ENCODE peak calls at places on chromosomes 7 and 10, in seven cellular contexts. L is lower lobe of right lung, O is hepatocyte, W is small intestine, Y is uterus, F is GM23338, Z is fibroblast of lung. Q is an unnamed sample.

GRCh38 chr7:92485974-92486373 is 8.2 kb upstream of the ERVW-1 start:
- DNase-seq in F (no peak), W (peak), O (no peak), Z (no peak), L (no peak), Y (no peak), Q (no peak)

GRCh38 chr10:47402681-47403301 is 18.7 kb upstream of the ZNF488 start:
- DNase-seq in Z (peak), Y (peak), L (peak), O (peak), W (peak), F (peak), Q (peak)

GRCh38 chr7:112161253-112162160 is 44.7 kb downstream of the DOCK4 start:
- DNase-seq in F (peak), Y (no peak), W (no peak), L (no peak), Z (no peak), O (no peak), Q (no peak)

GRCh38 chr7:107678110-107678753 is 17.6 kb downstream of the SLC26A4 start:
- DNase-seq in L (no peak), O (no peak), Z (no peak), W (no peak), F (no peak), Y (no peak), Q (no peak)

GRCh38 chr10:31678139-31678536 is 250.5 kb downstream of the ARHGAP12 start:
- DNase-seq in W (no peak), Z (no peak), L (no peak), O (no peak), F (no peak), Y (peak), Q (no peak)

GRCh38 chr7:22563621-22564241 is 63.7 kb upstream of the STEAP1B start:
- DNase-seq in L (no peak), W (no peak), Y (no peak), O (no peak), Z (no peak), F (peak), Q (peak)

GRCh38 chr10:35046074-35046473 is 44.1 kb downstream of the CUL2 start:
- DNase-seq in Y (no peak), W (no peak), O (no peak), F (no peak), Z (no peak), L (no peak), Q (no peak)

GRCh38 chr10:649798-650690 is 39.4 kb downstream of the DIP2C start:
- DNase-seq in L (no peak), F (no peak), W (peak), Z (peak), O (peak), Y (peak), Q (peak)

GRCh38 chr10:34941471-34942357 is 126.6 kb upstream of the PARD3 start:
- DNase-seq in Y (no peak), L (no peak), Z (no peak), F (no peak), O (no peak), W (no peak), Q (no peak)

GRCh38 chr7:122528879-122529481 is 169.9 kb downstream of the RNF133 start:
- DNase-seq in Y (no peak), W (peak), O (peak), Z (peak), L (no peak), F (peak), Q (no peak)

GRCh38 chr10:83764681-83765080 is 374.6 kb upstream of the GHITM start:
- DNase-seq in L (no peak), O (peak), W (no peak), F (peak), Z (peak), Y (no peak), Q (no peak)

GRCh38 chr7:144656960-144657359 is 178.9 kb downstream of the TPK1 start:
- DNase-seq in L (no peak), Y (no peak), W (peak), O (no peak), Z (no peak), F (peak), Q (peak)

GRCh38 chr7:118777308-118777707 is 552.8 kb downstream of the ANKRD7 start:
- DNase-seq in Z (no peak), O (no peak), W (no peak), L (no peak), Y (no peak), F (peak), Q (peak)

GRCh38 chr10:88890681-88891371 is 10.8 kb downstream of the STAMBPL1 start:
- DNase-seq in O (no peak), Z (no peak), L (no peak), Y (no peak), W (no peak), F (no peak), Q (no peak)

GRCh38 chr7:151984612-151985011 is 28.4 kb downstream of the GALNTL5 start:
- DNase-seq in F (peak), Z (no peak), W (no peak), Y (no peak), O (no peak), L (no peak), Q (peak)

GRCh38 chr7:142983825-142984224 is 21.7 kb upstream of the KEL start:
- DNase-seq in Z (no peak), L (no peak), F (no peak), W (no peak), O (no peak), Y (no peak), Q (no peak)

GRCh38 chr10:35409094-35409582 is 72.8 kb downstream of the CCNY start:
- DNase-seq in F (no peak), Y (no peak), W (peak), Z (peak), L (no peak), O (no peak), Q (no peak)

GRCh38 chr7:50640256-50640655 is 75.1 kb upstream of the DDC start:
- DNase-seq in O (no peak), Y (no peak), Z (no peak), W (no peak), F (no peak), L (no peak), Q (no peak)

GRCh38 chr10:13458107-13458761 is 70.6 kb downstream of the BEND7 start:
- DNase-seq in O (no peak), F (no peak), L (no peak), W (no peak), Z (no peak), Y (no peak), Q (no peak)

GRCh38 chr10:119898577-119898976 is 6.0 kb downstream of the SEC23IP start:
- DNase-seq in Z (no peak), O (no peak), L (no peak), F (no peak), Y (no peak), W (no peak), Q (peak)

GRCh38 chr10:101818958-101819633 is 852 bp upstream of the OGA start:
- DNase-seq in O (peak), L (no peak), Y (peak), W (peak), F (peak), Z (no peak), Q (no peak)

GRCh38 chr7:12031638-12032037 is 179.5 kb upstream of the TMEM106B start:
- DNase-seq in O (peak), F (peak), Y (no peak), Z (peak), W (no peak), L (no peak), Q (peak)

GRCh38 chr7:70700935-70701425 is 431.0 kb upstream of the GALNT17 start:
- DNase-seq in O (no peak), Y (no peak), W (no peak), L (no peak), F (peak), Z (no peak), Q (peak)

GRCh38 chr10:88841316-88842111 is 10.1 kb downstream of the ANKRD22 start:
- DNase-seq in Z (no peak), F (no peak), O (no peak), L (no peak), Y (no peak), W (no peak), Q (no peak)

GRCh38 chr7:28832669-28833068 is 125.5 kb downstream of the TRIL start:
- DNase-seq in L (no peak), F (no peak), Z (no peak), Y (no peak), O (no peak), W (no peak), Q (no peak)

DNA sequence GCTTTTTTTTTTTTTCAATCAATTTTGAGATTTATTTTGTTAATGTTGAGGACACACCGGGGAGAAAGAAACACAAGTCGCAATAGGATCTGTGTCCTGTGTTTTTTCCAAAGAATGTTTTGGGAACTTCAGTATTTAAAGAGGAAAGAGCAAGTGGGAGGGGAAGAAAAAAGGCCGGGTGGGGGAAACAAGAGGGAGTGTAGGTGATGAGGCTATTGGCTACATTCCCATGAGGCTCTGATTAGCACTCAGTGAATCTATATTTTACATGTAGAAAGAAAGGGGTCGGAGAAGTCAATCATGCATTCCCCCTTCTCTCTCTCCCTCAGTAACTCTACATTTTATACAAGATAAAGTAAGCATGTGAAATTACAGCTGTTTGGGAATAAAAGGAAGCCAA is 4.1 kb downstream of the ZNF680 start:
- DNase-seq in Y (no peak), F (no peak), O (no peak), W (no peak), Z (no peak), L (no peak), Q (no peak)
- H3K27ac ChIP-seq in Y (peak), F (peak), O (no peak), W (no peak), Z (no peak), L (no peak), Q (no peak)

GRCh38 chr7:30260246-30260768 is 24.1 kb upstream of the ZNRF2 start:
- DNase-seq in Y (no peak), Z (no peak), L (no peak), W (no peak), O (no peak), F (no peak), Q (no peak)
- H3K27ac ChIP-seq in Y (no peak), Z (no peak), L (no peak), W (no peak), O (no peak), F (no peak), Q (no peak)

GRCh38 chr7:141217938-141218337 is 144.1 kb downstream of the TMEM178B start:
- DNase-seq in Y (no peak), Z (no peak), W (no peak), F (no peak), L (no peak), O (no peak), Q (no peak)

GRCh38 chr7:141207661-141208060 is 133.8 kb downstream of the TMEM178B start:
- DNase-seq in Z (no peak), L (no peak), Y (no peak), F (no peak), W (no peak), O (no peak), Q (no peak)

GRCh38 chr7:141210862-141211261 is 137.0 kb downstream of the TMEM178B start:
- DNase-seq in Y (no peak), F (peak), Z (no peak), L (no peak), W (no peak), O (no peak), Q (no peak)

GRCh38 chr7:141208539-141208938 is 134.7 kb downstream of the TMEM178B start:
- DNase-seq in W (no peak), Z (no peak), Y (no peak), O (no peak), L (no peak), F (peak), Q (peak)

GRCh38 chr7:141213226-141213625 is 139.4 kb downstream of the TMEM178B start:
- DNase-seq in O (no peak), F (no peak), W (no peak), Y (no peak), L (no peak), Z (no peak), Q (no peak)
- H3K27ac ChIP-seq in O (no peak), F (no peak), W (no peak), Y (no peak), L (no peak), Z (no peak), Q (no peak)

GRCh38 chr10:97204826-97205679 is 19.3 kb upstream of the SLIT1 start:
- DNase-seq in O (no peak), L (no peak), Y (no peak), W (no peak), Z (no peak), F (no peak), Q (no peak)

GRCh38 chr10:97207756-97208346 is 22.1 kb upstream of the SLIT1 start:
- DNase-seq in F (no peak), L (no peak), W (no peak), Y (no peak), O (no peak), Z (no peak), Q (no peak)

GRCh38 chr10:97207131-97207530 is 21.4 kb upstream of the SLIT1 start:
- DNase-seq in O (no peak), Y (no peak), Z (no peak), L (no peak), F (no peak), W (no peak), Q (peak)

GRCh38 chr10:97200616-97201015 is 14.9 kb upstream of the SLIT1 start:
- DNase-seq in O (no peak), F (no peak), Z (no peak), W (no peak), L (no peak), Y (no peak), Q (no peak)

DNA sequence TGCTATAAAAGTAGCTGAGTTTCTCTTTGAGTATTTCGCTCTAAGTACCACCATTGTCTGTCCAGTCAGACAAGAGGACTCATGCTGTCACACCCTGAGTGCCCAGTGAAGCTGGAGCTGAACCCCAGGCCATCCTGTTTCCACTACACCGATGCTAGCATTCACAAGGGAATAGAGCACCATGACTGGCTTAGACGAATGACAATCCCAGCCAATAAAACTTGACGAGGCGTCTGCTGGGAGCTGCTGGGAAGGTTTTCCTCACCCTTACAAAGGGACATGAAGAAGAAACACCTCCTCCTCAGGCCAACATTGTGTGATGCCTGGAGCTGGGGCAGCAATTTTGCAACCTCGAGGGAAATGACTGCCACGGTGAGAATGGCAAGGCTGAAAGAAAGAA is 17.5 kb upstream of the SLIT1 start:
- DNase-seq in F (no peak), Z (no peak), W (no peak), L (no peak), Y (no peak), O (no peak), Q (no peak)
- H3K27ac ChIP-seq in F (no peak), Z (no peak), W (no peak), L (no peak), Y (no peak), O (no peak), Q (no peak)

GRCh38 chr10:89904755-89905154 is 203.4 kb downstream of the KIF20B start:
- DNase-seq in W (no peak), F (no peak), O (no peak), L (no peak), Y (no peak), Z (no peak), Q (no peak)
- H3K27ac ChIP-seq in W (no peak), F (no peak), O (no peak), L (no peak), Y (no peak), Z (no peak), Q (no peak)

GRCh38 chr7:150382844-150383225 is 3.7 kb downstream of the ZNF775 start:
- DNase-seq in F (no peak), Y (no peak), Z (no peak), W (no peak), L (no peak), O (no peak), Q (no peak)

GRCh38 chr7:150385240-150385830 is 6.2 kb downstream of the ZNF775 start:
- DNase-seq in Y (no peak), F (no peak), O (no peak), Z (no peak), L (no peak), W (no peak), Q (peak)

GRCh38 chr7:150382123-150382843 is 3.2 kb downstream of the ZNF775 start:
- DNase-seq in F (no peak), L (no peak), O (no peak), Y (no peak), Z (no peak), W (no peak), Q (peak)

GRCh38 chr7:150383710-150384397 is 4.7 kb downstream of the ZNF775 start:
- DNase-seq in F (peak), W (peak), L (no peak), Y (no peak), O (peak), Z (no peak), Q (peak)

GRCh38 chr7:150384406-150385239 is 5.5 kb downstream of the ZNF775 start:
- DNase-seq in W (no peak), Y (no peak), O (no peak), Z (no peak), F (no peak), L (no peak), Q (peak)
- H3K27ac ChIP-seq in W (no peak), Y (no peak), O (peak), Z (no peak), F (peak), L (no peak), Q (peak)

GRCh38 chr7:41003031-41003925 is 699.6 kb downstream of the INHBA start:
- DNase-seq in Y (no peak), F (peak), W (peak), O (peak), Z (peak), L (peak), Q (peak)

GRCh38 chr7:41007351-41007751 is 695.5 kb downstream of the INHBA start:
- DNase-seq in O (no peak), F (no peak), W (no peak), L (no peak), Y (no peak), Z (no peak), Q (no peak)

GRCh38 chr7:41005381-41005901 is 697.4 kb downstream of the INHBA start:
- DNase-seq in Z (peak), W (no peak), F (no peak), Y (no peak), O (no peak), L (no peak), Q (no peak)

GRCh38 chr7:41010418-41010817 is 692.5 kb downstream of the INHBA start:
- DNase-seq in Z (peak), L (no peak), W (no peak), Y (no peak), F (no peak), O (no peak), Q (no peak)

DNA sequence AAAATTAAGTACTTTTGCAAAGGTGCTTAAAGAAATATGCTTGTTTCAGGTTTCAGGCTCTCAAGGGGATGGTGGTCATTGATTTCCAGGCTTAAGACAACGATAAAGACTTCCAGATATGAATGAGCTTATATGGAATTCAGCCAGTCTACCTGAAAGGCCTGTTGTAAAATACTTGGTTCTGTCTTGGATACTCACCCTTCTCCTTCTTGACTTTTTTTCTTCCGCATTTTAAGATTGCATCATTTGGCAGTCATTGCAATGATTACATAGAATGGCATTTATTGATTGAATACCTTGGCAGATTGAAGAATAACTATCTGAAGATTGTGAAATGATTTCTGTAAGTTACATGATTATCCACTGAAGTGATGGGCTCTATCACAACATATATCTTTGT is 696.3 kb downstream of the INHBA start:
- DNase-seq in L (no peak), Z (peak), O (no peak), Y (no peak), F (no peak), W (peak), Q (no peak)
- H3K27ac ChIP-seq in L (no peak), Z (peak), O (no peak), Y (no peak), F (no peak), W (no peak), Q (no peak)

GRCh38 chr10:3115685-3116084 is 48.3 kb downstream of the PFKP start:
- DNase-seq in L (no peak), O (no peak), Y (no peak), F (no peak), Z (no peak), W (no peak), Q (no peak)

GRCh38 chr10:3118621-3119020 is 51.3 kb downstream of the PFKP start:
- DNase-seq in Z (no peak), Y (no peak), F (no peak), O (no peak), L (no peak), W (peak), Q (peak)

GRCh38 chr10:3113343-3113720 is 46.0 kb downstream of the PFKP start:
- DNase-seq in W (no peak), Z (no peak), O (no peak), F (no peak), L (no peak), Y (no peak), Q (no peak)

GRCh38 chr10:3117486-3117885 is 50.1 kb downstream of the PFKP start:
- DNase-seq in W (no peak), O (no peak), L (no peak), Y (no peak), F (no peak), Z (no peak), Q (no peak)

GRCh38 chr10:3116508-3117100 is 49.3 kb downstream of the PFKP start:
- DNase-seq in W (no peak), Y (no peak), F (no peak), L (no peak), Z (no peak), O (no peak), Q (peak)
- H3K27ac ChIP-seq in W (no peak), Y (no peak), F (no peak), L (no peak), Z (no peak), O (no peak), Q (no peak)

Q was measured in endodermal cell.